ENCODE peak calls at places on chromosomes 3 and 15, in six cellular contexts. H, F, G, V, L and J are unnamed samples.

GRCh38 chr15:94110476-94111130 is 120.8 kb upstream of the MCTP2 start:
- DNase-seq in G (no peak), L (peak), V (no peak), F (no peak), H (no peak), J (no peak)

GRCh38 chr15:48029656-48030055 is 91.1 kb upstream of the SLC24A5 start:
- DNase-seq in L (no peak), F (no peak), G (no peak), V (no peak), H (no peak), J (no peak)

GRCh38 chr15:37793851-37794250 is 140.6 kb upstream of the TMCO5A start:
- DNase-seq in G (no peak), L (no peak), F (peak), H (no peak), V (peak), J (no peak)

GRCh38 chr3:61574854-61575253 is 13.5 kb downstream of the PTPRG start:
- DNase-seq in H (peak), L (peak), V (no peak), F (peak), G (peak), J (no peak)

GRCh38 chr3:111471851-111472250 is 70.1 kb upstream of the CD96 start:
- DNase-seq in H (no peak), G (no peak), L (no peak), V (no peak), F (no peak), J (no peak)

GRCh38 chr3:3800685-3801509 is 1.7 kb downstream of the LRRN1 start:
- DNase-seq in H (peak), G (no peak), V (no peak), F (no peak), L (no peak), J (peak)

GRCh38 chr3:98784666-98785600 is 21.8 kb downstream of the ST3GAL6 start:
- DNase-seq in V (no peak), L (peak), F (peak), H (no peak), G (no peak), J (no peak)

GRCh38 chr15:55741592-55742497 is 1.1 kb downstream of the PRTG start:
- DNase-seq in H (no peak), F (no peak), V (peak), G (no peak), L (peak), J (peak)

GRCh38 chr3:98733778-98734281 is 29.3 kb upstream of the ST3GAL6 start:
- DNase-seq in H (no peak), G (no peak), V (no peak), L (peak), F (peak), J (peak)

GRCh38 chr3:130950124-130950523 is 56.2 kb downstream of the ATP2C1 start:
- DNase-seq in G (no peak), H (no peak), F (no peak), V (no peak), L (no peak), J (peak)

DNA sequence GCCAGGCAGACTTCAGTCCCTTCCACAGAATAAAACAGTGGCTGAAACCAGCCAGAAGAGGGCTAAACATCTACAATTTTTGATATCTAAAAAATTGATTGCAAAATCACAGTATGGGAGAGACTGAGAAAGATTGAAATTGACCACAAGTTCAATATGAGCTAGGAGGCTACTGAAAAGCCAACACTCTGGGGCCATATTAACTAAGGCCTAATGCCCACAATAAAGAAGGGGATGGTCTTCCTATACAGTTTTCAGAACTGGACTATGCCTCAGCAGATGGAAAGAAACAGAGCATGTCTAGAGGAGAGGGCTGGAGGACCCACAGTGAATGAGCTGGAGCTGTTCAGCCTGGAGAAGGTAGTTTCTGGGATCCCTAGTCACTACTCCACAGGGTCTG is 53.2 kb downstream of the WNT7A start:
- DNase-seq in L (no peak), H (no peak), G (no peak), F (no peak), V (no peak), J (no peak)
- TF ChIP-seq CTCF in L (no peak), H (no peak), G (no peak), F (no peak), V (no peak), J (no peak)

GRCh38 chr3:16319307-16319706 is 54.3 kb downstream of the OXNAD1 start:
- DNase-seq in F (peak), G (no peak), V (peak), L (no peak), H (no peak), J (peak)
- TF ChIP-seq CTCF in F (peak), G (peak), V (peak), L (peak), H (peak), J (peak)

GRCh38 chr3:197238842-197239241 is 59.6 kb downstream of the DLG1 start:
- DNase-seq in F (no peak), V (no peak), H (no peak), L (no peak), G (no peak), J (no peak)
- TF ChIP-seq CTCF in F (no peak), V (no peak), H (no peak), L (no peak), G (no peak), J (no peak)

GRCh38 chr3:127002195-127003174 is 19.6 kb downstream of the PLXNA1 start:
- DNase-seq in G (peak), V (peak), F (peak), L (peak), H (peak), J (peak)

GRCh38 chr3:127003175-127003555 is 20.2 kb downstream of the PLXNA1 start:
- DNase-seq in G (no peak), L (no peak), H (no peak), V (no peak), F (no peak), J (no peak)

GRCh38 chr3:127000792-127001191 is 17.9 kb downstream of the PLXNA1 start:
- DNase-seq in G (no peak), H (no peak), V (no peak), L (no peak), F (no peak), J (no peak)

GRCh38 chr3:127000128-127000527 is 17.2 kb downstream of the PLXNA1 start:
- DNase-seq in V (no peak), G (no peak), H (no peak), F (no peak), L (no peak), J (no peak)

DNA sequence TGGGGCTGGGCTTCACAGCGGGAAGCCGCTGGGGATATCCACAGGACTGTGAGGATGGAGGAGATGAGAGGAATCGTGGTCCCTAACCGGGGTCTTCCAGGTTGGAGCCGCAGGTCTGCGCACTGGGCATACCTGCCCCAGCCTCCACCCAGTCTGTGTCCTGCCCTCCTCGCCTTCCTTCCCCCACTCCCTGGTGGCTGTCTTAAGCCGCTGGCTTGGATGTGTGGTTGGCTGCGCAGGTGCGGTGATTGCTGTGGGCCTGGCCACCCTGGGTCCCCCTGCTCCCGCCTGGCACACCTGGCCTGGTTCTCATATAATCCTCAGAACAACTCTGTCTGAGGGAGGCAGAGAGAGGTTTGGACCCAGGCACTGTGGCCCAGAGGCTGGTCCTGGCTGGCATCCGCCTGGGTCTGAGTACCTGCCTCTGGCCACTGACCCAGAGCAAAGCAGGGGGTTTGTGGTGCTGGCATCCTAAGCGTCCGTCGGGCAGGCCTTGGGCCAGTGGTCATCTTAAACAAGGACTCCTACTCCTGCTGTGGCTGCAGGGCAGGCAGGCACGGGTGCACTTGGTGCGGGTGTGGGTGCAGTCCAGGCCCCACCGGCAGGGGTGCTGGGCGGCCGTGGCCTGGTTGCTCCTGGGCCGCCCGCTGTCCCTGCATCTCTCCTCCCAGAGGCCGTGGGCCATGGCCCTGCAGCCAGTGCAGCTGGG is 18.7 kb downstream of the PLXNA1 start:
- DNase-seq in V (no peak), L (no peak), G (no peak), F (no peak), H (no peak), J (no peak)
- TF ChIP-seq CTCF in V (no peak), L (no peak), G (no peak), F (no peak), H (no peak), J (no peak)

DNA sequence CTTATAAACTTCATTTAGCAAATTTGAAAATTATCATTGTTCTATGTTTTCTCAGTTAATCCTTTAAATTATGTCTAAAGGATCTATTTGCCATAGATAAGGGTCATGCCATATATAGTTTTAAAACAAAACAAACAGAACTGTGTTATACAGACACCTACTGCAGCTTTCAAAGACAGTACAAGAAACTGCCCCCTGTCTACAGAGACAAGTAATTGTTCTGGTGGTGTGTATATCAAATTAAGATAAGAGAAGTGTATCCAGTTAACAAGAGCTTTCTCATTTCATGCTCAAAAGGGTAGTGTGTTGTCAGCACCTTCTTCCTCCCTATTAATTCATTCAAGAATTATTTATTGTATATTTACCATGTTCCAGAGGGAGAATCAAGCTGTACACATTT is 201.2 kb downstream of the FMN1 start:
- DNase-seq in F (peak), G (no peak), L (no peak), H (no peak), V (no peak), J (no peak)
- TF ChIP-seq CTCF in F (peak), G (no peak), L (peak), H (no peak), V (no peak), J (peak)

GRCh38 chr3:141410408-141410807 is 42.1 kb downstream of the ZBTB38 start:
- DNase-seq in H (peak), L (no peak), G (no peak), F (peak), V (peak), J (no peak)
- TF ChIP-seq CTCF in H (no peak), L (no peak), G (no peak), F (no peak), V (peak), J (no peak)

GRCh38 chr3:189353988-189354735 is 182.4 kb downstream of the TPRG1 start:
- DNase-seq in F (no peak), H (no peak), V (no peak), G (no peak), L (peak), J (no peak)
- TF ChIP-seq CTCF in F (no peak), H (no peak), V (no peak), G (no peak), L (no peak), J (no peak)

DNA sequence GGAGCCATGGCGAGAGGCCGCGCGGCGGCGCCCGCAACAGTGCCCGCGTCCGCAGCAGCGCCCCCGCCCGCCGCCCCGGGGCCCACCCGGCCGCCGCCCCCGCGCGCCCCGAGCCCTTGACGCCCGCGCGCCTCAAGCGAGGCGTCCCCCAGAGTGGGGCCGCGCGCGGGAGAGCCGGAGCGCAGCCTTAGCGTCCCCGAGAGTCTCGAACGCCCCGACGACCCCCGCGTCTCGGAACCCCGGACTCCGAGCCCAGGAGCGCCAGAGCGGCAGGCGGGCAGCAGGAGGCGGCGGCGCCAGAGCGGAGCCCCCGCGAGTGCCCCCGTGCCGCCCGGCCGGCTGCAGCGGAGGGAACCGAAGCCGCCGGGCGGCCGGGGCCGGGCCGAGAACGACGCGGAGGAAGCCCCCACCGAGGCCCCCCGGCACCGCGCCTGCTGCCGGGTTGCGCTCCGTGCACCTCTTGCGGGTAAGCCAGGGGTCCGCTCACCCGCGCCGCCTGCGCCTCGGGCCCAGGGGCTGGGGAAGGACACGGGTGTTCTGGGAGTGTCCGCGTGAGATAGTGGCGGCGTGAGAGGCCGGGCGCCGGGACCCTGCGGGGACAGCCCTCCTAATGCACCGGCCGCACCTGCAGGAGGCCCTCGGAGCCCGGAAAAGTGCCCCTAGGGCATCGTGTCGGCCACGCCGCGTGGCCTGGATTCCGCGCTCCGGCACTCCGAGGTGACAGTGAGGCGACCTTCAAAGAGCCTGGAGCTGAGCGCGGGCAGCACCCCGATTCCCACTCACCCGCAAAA is 51.9 kb upstream of the ULK4 start:
- DNase-seq in G (no peak), V (peak), H (peak), L (no peak), F (no peak), J (peak)
- TF ChIP-seq CTCF in G (no peak), V (no peak), H (no peak), L (no peak), F (no peak), J (peak)

GRCh38 chr3:36991147-36991546 is 1.8 kb downstream of the EPM2AIP1 start:
- DNase-seq in L (no peak), G (no peak), F (no peak), V (no peak), H (no peak), J (no peak)

GRCh38 chr3:36991923-36992805 is 767 bp downstream of the EPM2AIP1 start:
- DNase-seq in G (peak), H (no peak), V (no peak), F (peak), L (peak), J (no peak)

GRCh38 chr3:36989568-36989967 is 3.4 kb downstream of the EPM2AIP1 start:
- DNase-seq in G (no peak), L (no peak), F (no peak), H (no peak), V (no peak), J (no peak)

GRCh38 chr3:36993326-36994283 is at the start of gene MLH1:
- DNase-seq in H (peak), V (peak), G (peak), L (peak), F (peak), J (peak)

DNA sequence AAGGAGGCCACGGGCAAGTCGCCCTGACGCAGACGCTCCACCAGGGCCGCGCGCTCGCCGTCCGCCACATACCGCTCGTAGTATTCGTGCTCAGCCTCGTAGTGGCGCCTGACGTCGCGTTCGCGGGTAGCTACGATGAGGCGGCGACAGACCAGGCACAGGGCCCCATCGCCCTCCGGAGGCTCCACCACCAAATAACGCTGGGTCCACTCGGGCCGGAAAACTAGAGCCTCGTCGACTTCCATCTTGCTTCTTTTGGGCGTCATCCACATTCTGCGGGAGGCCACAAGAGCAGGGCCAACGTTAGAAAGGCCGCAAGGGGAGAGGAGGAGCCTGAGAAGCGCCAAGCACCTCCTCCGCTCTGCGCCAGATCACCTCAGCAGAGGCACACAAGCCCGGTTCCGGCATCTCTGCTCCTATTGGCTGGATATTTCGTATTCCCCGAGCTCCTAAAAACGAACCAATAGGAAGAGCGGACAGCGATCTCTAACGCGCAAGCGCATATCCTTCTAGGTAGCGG is at the start of gene EPM2AIP1:
- DNase-seq in L (no peak), H (peak), F (no peak), G (no peak), V (no peak), J (peak)
- TF ChIP-seq CTCF in L (no peak), H (peak), F (peak), G (peak), V (no peak), J (peak)

DNA sequence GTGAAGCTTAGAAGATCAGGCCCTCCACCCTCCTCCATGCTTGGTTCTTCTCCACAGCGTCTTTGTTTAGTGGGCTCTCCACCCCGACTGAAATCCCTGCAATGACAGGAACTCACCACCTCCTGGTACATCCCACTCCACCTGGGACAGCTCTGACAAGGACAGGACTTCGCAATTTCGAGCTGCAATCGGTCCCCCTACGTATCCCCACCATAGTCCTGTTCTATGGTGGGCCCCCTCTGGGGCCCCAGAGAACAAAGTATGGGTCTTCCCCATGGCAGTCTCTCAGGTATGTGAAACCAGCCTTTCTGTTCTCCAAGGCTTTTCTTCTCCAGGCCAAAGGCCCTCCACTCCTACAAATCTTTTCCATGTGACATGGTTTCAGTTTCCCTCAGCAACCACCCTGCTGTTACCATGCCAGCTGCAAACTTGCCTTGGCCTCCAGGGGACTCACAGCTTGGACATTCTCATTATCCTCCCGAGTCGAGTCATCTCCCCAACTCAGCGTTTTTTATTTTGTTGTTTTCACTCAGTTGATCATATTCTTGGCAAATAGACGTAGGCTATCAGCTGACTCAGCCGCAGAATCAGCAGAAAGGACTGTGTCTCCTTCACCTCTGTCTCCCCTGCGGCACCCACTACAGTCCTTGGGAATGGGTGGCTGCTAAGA is 233.3 kb downstream of the OPA1 start:
- DNase-seq in V (no peak), F (peak), H (peak), L (peak), G (no peak), J (no peak)
- TF ChIP-seq CTCF in V (no peak), F (no peak), H (no peak), L (no peak), G (no peak), J (no peak)